ENCODE peak calls at places on chromosomes 6 and 20, in six cellular contexts. C, H, D, K, W and M are unnamed samples.

GRCh38 chr6:84749181-84749580 is 15.2 kb downstream of the TBX18 start:
- DNase-seq in C (no peak), H (no peak), D (no peak), K (no peak), W (no peak), M (no peak)

GRCh38 chr6:127690092-127690491 is 113.1 kb downstream of the C6orf58 start:
- DNase-seq in C (no peak), H (peak), D (no peak), K (no peak), W (no peak), M (no peak)

GRCh38 chr20:39974966-39975501 is 714.0 kb downstream of the MAFB start:
- DNase-seq in C (no peak), H (no peak), D (no peak), K (no peak), W (no peak), M (no peak)

GRCh38 chr20:19903168-19903676 is 113.9 kb upstream of the NAA20 start:
- DNase-seq in C (no peak), H (no peak), D (no peak), K (no peak), W (no peak), M (no peak)

GRCh38 chr20:47546184-47547033 is 44.7 kb downstream of the NCOA3 start:
- DNase-seq in C (no peak), H (peak), D (no peak), K (no peak), W (no peak), M (no peak)

GRCh38 chr20:58986968-58987517 is 6.0 kb downstream of the NELFCD start:
- DNase-seq in C (no peak), H (no peak), D (no peak), K (no peak), W (no peak), M (no peak)

GRCh38 chr6:41704028-41704427 is 31.4 kb downstream of the TFEB start:
- DNase-seq in C (no peak), H (no peak), D (no peak), K (no peak), W (no peak), M (no peak)

GRCh38 chr6:56551409-56552120 is 91.1 kb downstream of the DST start:
- DNase-seq in C (no peak), H (no peak), D (no peak), K (no peak), W (no peak), M (no peak)

GRCh38 chr6:42230320-42231034 is 12.8 kb upstream of the MRPS10 start:
- DNase-seq in C (no peak), H (no peak), D (no peak), K (no peak), W (no peak), M (no peak)

GRCh38 chr6:112956696-112957525 is 609.8 kb downstream of the RFPL4B start:
- DNase-seq in C (no peak), H (peak), D (no peak), K (no peak), W (no peak), M (no peak)

GRCh38 chr6:5146396-5146795 is 61.3 kb downstream of the PPP1R3G start:
- DNase-seq in C (no peak), H (no peak), D (no peak), K (no peak), W (no peak), M (no peak)

GRCh38 chr6:31945507-31946369 is at the start of gene CFB:
- DNase-seq in C (no peak), H (peak), D (no peak), K (no peak), W (no peak), M (no peak)

GRCh38 chr6:105595829-105596228 is 192.9 kb upstream of the PREP start:
- DNase-seq in C (no peak), H (no peak), D (no peak), K (no peak), W (no peak), M (no peak)

GRCh38 chr20:58268421-58268821 is 40.0 kb upstream of the ANKRD60 start:
- DNase-seq in C (no peak), H (no peak), D (no peak), K (no peak), W (no peak), M (no peak)

GRCh38 chr20:15556869-15557268 is 1016.4 kb downstream of the KIF16B start:
- DNase-seq in C (no peak), H (no peak), D (no peak), K (no peak), W (no peak), M (no peak)

GRCh38 chr6:167856999-167857660 is 30.4 kb downstream of the AFDN start:
- DNase-seq in C (no peak), H (peak), D (no peak), K (peak), W (no peak), M (no peak)

GRCh38 chr20:22861990-22862389 is 173.1 kb upstream of the SSTR4 start:
- DNase-seq in C (no peak), H (no peak), D (no peak), K (no peak), W (no peak), M (no peak)

GRCh38 chr6:33856655-33857054 is 52.9 kb upstream of the MLN start:
- DNase-seq in C (no peak), H (no peak), D (peak), K (peak), W (no peak), M (peak)

GRCh38 chr6:42911171-42912021 is 4.5 kb upstream of the PTCRA start:
- DNase-seq in C (no peak), H (no peak), D (no peak), K (no peak), W (no peak), M (no peak)

GRCh38 chr20:38373898-38374297 is 27.6 kb downstream of the LBP start:
- DNase-seq in C (no peak), H (no peak), D (no peak), K (no peak), W (no peak), M (no peak)

GRCh38 chr6:149233056-149233715 is 84.3 kb upstream of the TAB2 start:
- DNase-seq in C (no peak), H (peak), D (no peak), K (no peak), W (no peak), M (no peak)

GRCh38 chr6:15510121-15510520 is 152.7 kb downstream of the DTNBP1 start:
- DNase-seq in C (no peak), H (no peak), D (no peak), K (no peak), W (no peak), M (no peak)

GRCh38 chr20:18879262-18879661 is 65.7 kb downstream of the SCP2D1 start:
- DNase-seq in C (no peak), H (no peak), D (no peak), K (no peak), W (no peak), M (no peak)

GRCh38 chr6:31497595-31498476 is at the start of gene MICB:
- DNase-seq in C (peak), H (no peak), D (peak), K (peak), W (peak), M (peak)

GRCh38 chr20:39025883-39026282 is 63.7 kb downstream of the DHX35 start:
- DNase-seq in C (no peak), H (no peak), D (no peak), K (no peak), W (no peak), M (no peak)

GRCh38 chr6:152952866-152953509 is 29.9 kb downstream of the FBXO5 start:
- DNase-seq in C (no peak), H (no peak), D (no peak), K (no peak), W (no peak), M (no peak)